ENCODE peak calls at places on chromosome 17, in nine cellular contexts. Y is SHP77; A is GM12891; B is NCI-H1930; C is stimulated activated CD4-positive, alpha-beta T cell treated with anti-CD3 and anti-CD28 coated beads, Interleukin-4, amount 100 ng/mL, for 24 hours; J is activated T-cell treated with anti-CD3 and anti-CD28 coated beads for 1 hour; M is amniotic stem cell; G is uterus; R is left cardiac atrium. P is an unnamed sample.

GRCh38 chr17:2395258-2396170 is 5.3 kb downstream of the MNT start:
- DNase-seq in Y (peak), A (no peak), B (no peak), C (no peak), J (no peak), M (no peak), G (no peak), R (no peak), P (no peak)

GRCh38 chr17:75442168-75443103 is 14.0 kb upstream of the TMEM94 start:
- DNase-seq in Y (no peak), A (no peak), B (no peak), C (no peak), J (no peak), M (no peak), G (no peak), R (no peak), P (no peak)

GRCh38 chr17:82378741-82379021 is 7.1 kb downstream of the UTS2R start:
- DNase-seq in Y (no peak), A (no peak), B (no peak), C (no peak), J (no peak), M (no peak), G (no peak), R (no peak), P (no peak)

GRCh38 chr17:17666111-17666714 is 15.0 kb upstream of the RAI1 start:
- DNase-seq in Y (peak), A (no peak), B (no peak), C (no peak), J (no peak), M (peak), G (no peak), R (no peak), P (no peak)

GRCh38 chr17:41397003-41397665 is at the start of gene KRT31:
- DNase-seq in Y (no peak), A (no peak), B (no peak), C (no peak), J (no peak), M (no peak), G (no peak), R (no peak), P (no peak)

GRCh38 chr17:12438813-12439586 is 226.7 kb upstream of the MYOCD start:
- DNase-seq in Y (no peak), A (no peak), B (no peak), C (no peak), J (no peak), M (no peak), G (no peak), R (no peak), P (no peak)

GRCh38 chr17:49369760-49370159 is 7.7 kb upstream of the ZNF652 start:
- DNase-seq in Y (no peak), A (no peak), B (no peak), C (no peak), J (no peak), M (no peak), G (no peak), R (no peak), P (no peak)

GRCh38 chr17:78430892-78431691 is 52.6 kb downstream of the PGS1 start:
- DNase-seq in Y (no peak), A (no peak), B (no peak), C (no peak), J (no peak), M (no peak), G (no peak), R (no peak), P (no peak)

GRCh38 chr17:77279448-77280303 is 138.9 kb downstream of the SEC14L1 start:
- DNase-seq in Y (no peak), A (no peak), B (no peak), C (no peak), J (no peak), M (no peak), G (no peak), R (peak), P (peak)

GRCh38 chr17:51739245-51739886 is 419.1 kb downstream of the CA10 start:
- DNase-seq in Y (no peak), A (no peak), B (peak), C (no peak), J (no peak), M (no peak), G (no peak), R (no peak), P (no peak)

GRCh38 chr17:69581061-69581955 is 166.8 kb downstream of the MAP2K6 start:
- DNase-seq in Y (no peak), A (peak), B (no peak), C (no peak), J (no peak), M (no peak), G (no peak), R (peak), P (peak)

GRCh38 chr17:42547698-42548069 is 5.0 kb upstream of the HSD17B1 start:
- DNase-seq in Y (no peak), A (no peak), B (no peak), C (no peak), J (no peak), M (no peak), G (no peak), R (no peak), P (no peak)

GRCh38 chr17:80805032-80805751 is 186.4 kb upstream of the CHMP6 start:
- DNase-seq in Y (no peak), A (no peak), B (no peak), C (no peak), J (no peak), M (no peak), G (no peak), R (no peak), P (no peak)

GRCh38 chr17:51640108-51640622 is 379.8 kb downstream of the UTP18 start:
- DNase-seq in Y (peak), A (peak), B (no peak), C (no peak), J (no peak), M (no peak), G (no peak), R (no peak), P (peak)

GRCh38 chr17:77916771-77917481 is 41.6 kb upstream of the TNRC6C start:
- DNase-seq in Y (no peak), A (no peak), B (no peak), C (no peak), J (no peak), M (no peak), G (no peak), R (no peak), P (no peak)

GRCh38 chr17:19380551-19381284 is 2.4 kb downstream of the MAPK7 start:
- DNase-seq in Y (no peak), A (no peak), B (no peak), C (no peak), J (no peak), M (no peak), G (peak), R (peak), P (no peak)